ENCODE peak calls at places on chromosomes 3 and 15, in six cellular contexts. G is mesothelial cell of epicardium, M is pancreas, C is nephron progenitor cell, P is AG09319, Q is fibroblast of pulmonary artery. W is an unnamed sample.

GRCh38 chr3:9141903-9142302 is 107.5 kb downstream of the SRGAP3 start:
- DNase-seq in G (no peak), M (no peak), C (no peak), P (no peak), Q (no peak), W (no peak)

GRCh38 chr3:151593923-151594322 is 133.1 kb upstream of the IGSF10 start:
- DNase-seq in G (no peak), M (no peak), C (no peak), P (no peak), Q (no peak), W (no peak)

GRCh38 chr15:69979269-69979668 is 118.4 kb downstream of the TLE3 start:
- DNase-seq in G (no peak), M (no peak), C (no peak), P (no peak), Q (no peak), W (no peak)

GRCh38 chr3:11629716-11630115 is 14.0 kb downstream of the VGLL4 start:
- DNase-seq in G (no peak), M (no peak), C (no peak), P (no peak), Q (peak), W (no peak)

GRCh38 chr3:193614430-193614829 is 21.4 kb downstream of the OPA1 start:
- DNase-seq in G (no peak), M (no peak), C (no peak), P (no peak), Q (peak), W (no peak)

GRCh38 chr15:81380203-81380602 is 6.2 kb upstream of the TMC3 start:
- DNase-seq in G (no peak), M (no peak), C (no peak), P (no peak), Q (no peak), W (no peak)

GRCh38 chr15:63136742-63137141 is 15.1 kb downstream of the LACTB start:
- DNase-seq in G (no peak), M (no peak), C (no peak), P (no peak), Q (no peak), W (no peak)

GRCh38 chr3:171267089-171267488 is 193.1 kb downstream of the TNIK start:
- DNase-seq in G (no peak), M (no peak), C (no peak), P (no peak), Q (no peak), W (no peak)

GRCh38 chr3:70096376-70097055 is 97.0 kb downstream of the SAMMSON start:
- DNase-seq in G (no peak), M (no peak), C (no peak), P (no peak), Q (no peak), W (no peak)

GRCh38 chr3:73461582-73461981 is 163.2 kb downstream of the PDZRN3 start:
- DNase-seq in G (no peak), M (no peak), C (no peak), P (no peak), Q (peak), W (no peak)

GRCh38 chr15:28900892-28901586 is 15.3 kb downstream of the APBA2 start:
- DNase-seq in G (no peak), M (peak), C (no peak), P (no peak), Q (no peak), W (no peak)

GRCh38 chr3:108414007-108414406 is 96.4 kb downstream of the MYH15 start:
- DNase-seq in G (no peak), M (no peak), C (no peak), P (no peak), Q (no peak), W (no peak)

GRCh38 chr15:67076147-67076843 is 10.9 kb downstream of the SMAD3 start:
- DNase-seq in G (no peak), M (no peak), C (no peak), P (no peak), Q (peak), W (no peak)

GRCh38 chr3:30511524-30512278 is 94.7 kb upstream of the TGFBR2 start:
- DNase-seq in G (no peak), M (no peak), C (no peak), P (peak), Q (peak), W (no peak)

GRCh38 chr3:148911173-148911572 is 46.1 kb downstream of the CPA3 start:
- DNase-seq in G (no peak), M (no peak), C (no peak), P (no peak), Q (no peak), W (no peak)

GRCh38 chr15:57411945-57412768 is 35.9 kb downstream of the CGNL1 start:
- DNase-seq in G (no peak), M (no peak), C (no peak), P (no peak), Q (no peak), W (peak)

GRCh38 chr3:68206524-68207117 is 552.2 kb upstream of the SUCLG2 start:
- DNase-seq in G (no peak), M (no peak), C (no peak), P (no peak), Q (no peak), W (no peak)
- TF ChIP-seq CTCF in G (no peak), M (no peak), C (no peak), P (no peak), Q (no peak), W (no peak)

DNA sequence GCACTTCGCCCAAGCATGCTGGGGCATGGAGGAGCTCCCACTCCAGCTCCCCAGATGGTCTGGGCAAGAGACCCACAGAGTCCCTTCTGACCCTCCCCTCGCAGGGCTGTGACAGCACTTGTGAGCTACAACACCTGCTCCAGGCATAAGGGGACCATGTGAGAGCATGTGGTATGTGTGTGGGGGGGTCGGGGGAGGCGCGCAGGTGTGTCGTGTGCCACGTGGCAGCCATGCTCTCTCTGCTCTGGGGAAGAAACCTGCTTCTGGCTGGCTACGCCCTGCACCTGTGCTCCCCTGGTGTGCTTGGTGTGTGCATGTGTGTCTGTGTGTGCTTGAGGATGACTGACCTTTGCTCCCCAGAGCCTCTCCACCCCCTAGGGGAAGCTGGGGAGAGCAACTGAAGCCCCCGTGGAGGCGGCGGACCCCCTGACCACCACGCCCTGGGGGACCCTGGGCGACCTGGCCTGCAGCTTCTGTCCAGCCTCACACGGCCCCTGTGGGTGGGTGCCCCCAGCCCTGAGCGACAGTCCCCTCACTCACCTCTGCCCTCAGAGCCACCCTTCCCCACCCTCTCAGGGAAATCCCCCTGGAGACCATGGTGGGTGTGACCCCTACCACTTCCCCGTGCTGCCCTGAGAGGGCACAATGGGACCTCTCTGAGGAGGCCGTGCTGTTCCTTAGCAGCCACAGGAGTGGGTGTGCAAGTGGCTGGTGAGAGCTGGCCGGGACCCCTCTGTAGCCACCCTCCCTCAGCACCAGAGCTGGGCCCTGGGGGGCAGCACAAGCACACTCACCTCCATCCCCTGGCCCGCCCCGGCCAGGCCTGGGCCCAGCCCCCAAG is 16.6 kb upstream of the SEC13 start:
- DNase-seq in G (no peak), M (no peak), C (no peak), P (no peak), Q (no peak), W (no peak)
- TF ChIP-seq CTCF in G (no peak), M (no peak), C (no peak), P (no peak), Q (no peak), W (no peak)

GRCh38 chr3:87792532-87793321 is 266.1 kb downstream of the CGGBP1 start:
- DNase-seq in G (peak), M (peak), C (peak), P (no peak), Q (no peak), W (peak)
- TF ChIP-seq CTCF in G (no peak), M (no peak), C (peak), P (no peak), Q (no peak), W (peak)

GRCh38 chr3:88180398-88180999 is 30.7 kb downstream of the C3orf38 start:
- DNase-seq in G (no peak), M (no peak), C (no peak), P (peak), Q (peak), W (no peak)
- TF ChIP-seq CTCF in G (no peak), M (no peak), C (peak), P (peak), Q (peak), W (peak)

GRCh38 chr3:45693941-45694521 is 4.8 kb downstream of the SACM1L start:
- DNase-seq in G (no peak), M (no peak), C (no peak), P (no peak), Q (no peak), W (no peak)
- TF ChIP-seq CTCF in G (no peak), M (no peak), C (no peak), P (no peak), Q (no peak), W (peak)

W was measured in type B pancreatic cell.